ENCODE peak calls at places on chromosomes 2 and 18, in four cellular contexts. L is mesenteric fat pad; H is ecto neural progenitor cell; U is activated naive CD8-positive, alpha-beta T cell treated with anti-CD3 and anti-CD28 coated beads for 36 hours. M is an unnamed sample.
A peak's percentile ranks its signal among the peaks of the same experiment; 100 is the strongest.

GRCh38 chr2:73830871-73831401 is 2.2 kb downstream of the STAMBP start:
- DNase-seq in H (no peak), U (peak; percentile 28), L (no peak), M (no peak)

GRCh38 chr2:60073201-60073600 is 480.3 kb downstream of the BCL11A start:
- DNase-seq in H (no peak), L (no peak), U (no peak), M (no peak)

GRCh38 chr2:45891719-45892118 is 240.2 kb downstream of the PRKCE start:
- DNase-seq in U (no peak), H (no peak), L (no peak), M (no peak)

GRCh38 chr2:239283961-239284801 is 116.6 kb downstream of the HDAC4 start:
- DNase-seq in H (no peak), U (no peak), L (no peak), M (no peak)

GRCh38 chr18:46481847-46482245 is 175.2 kb downstream of the LOXHD1 start:
- DNase-seq in H (no peak), L (no peak), U (no peak), M (no peak)

GRCh38 chr2:61885896-61886603 is 2.4 kb downstream of the CCT4 start:
- DNase-seq in H (no peak), L (no peak), U (peak; percentile 13), M (no peak)

GRCh38 chr2:216081012-216081411 is 597 bp downstream of the PECR start:
- DNase-seq in H (no peak), U (no peak), L (no peak), M (no peak)

GRCh38 chr2:202335791-202336467 is 40.2 kb upstream of the BMPR2 start:
- DNase-seq in L (no peak), H (no peak), U (no peak), M (no peak)

GRCh38 chr2:236553522-236553921 is 16.1 kb upstream of the ACKR3 start:
- DNase-seq in L (no peak), U (no peak), H (no peak), M (no peak)

GRCh38 chr2:215848146-215848545 is 165.2 kb downstream of the MREG start:
- DNase-seq in H (no peak), U (no peak), L (no peak), M (no peak)

GRCh38 chr2:41922177-41922576 is 125.6 kb upstream of the PKDCC start:
- DNase-seq in L (no peak), H (no peak), U (no peak), M (no peak)

GRCh38 chr2:220510668-220511067 is 883.2 kb downstream of the SLC4A3 start:
- DNase-seq in U (no peak), H (no peak), L (no peak), M (no peak)

M was measured in type B pancreatic cell.